ENCODE peak calls at places on chromosomes 1 and 21, in six cellular contexts. One of them, this sample, is unnamed.

GRCh38 chr1:35572296-35572695 is 818 bp upstream of the TFAP2E start:
- DNase-seq in heart left ventricle: no peak
- DNase-seq in fibroblast of lung: no peak
- DNase-seq in spleen: no peak
- DNase-seq in tibial nerve: no peak
- DNase-seq in transverse colon: no peak
- DNase-seq in this sample: no peak

GRCh38 chr1:172176206-172176605 is 244.3 kb upstream of the C1orf105 start:
- DNase-seq in fibroblast of lung: peak
- DNase-seq in heart left ventricle: no peak
- DNase-seq in transverse colon: no peak
- DNase-seq in tibial nerve: no peak
- DNase-seq in spleen: no peak
- DNase-seq in this sample: no peak

GRCh38 chr1:53552981-53553733 is 94.0 kb downstream of the DMRTB1 start:
- DNase-seq in transverse colon: peak
- DNase-seq in spleen: peak
- DNase-seq in tibial nerve: no peak
- DNase-seq in heart left ventricle: no peak
- DNase-seq in fibroblast of lung: peak
- DNase-seq in this sample: no peak

GRCh38 chr1:169138866-169139670 is 32.6 kb downstream of the ATP1B1 start:
- DNase-seq in tibial nerve: no peak
- DNase-seq in transverse colon: no peak
- DNase-seq in fibroblast of lung: no peak
- DNase-seq in spleen: no peak
- DNase-seq in heart left ventricle: no peak
- DNase-seq in this sample: no peak

GRCh38 chr1:22262583-22262982 is 119.7 kb upstream of the WNT4 start:
- DNase-seq in fibroblast of lung: no peak
- DNase-seq in tibial nerve: no peak
- DNase-seq in heart left ventricle: no peak
- DNase-seq in transverse colon: peak
- DNase-seq in spleen: no peak
- DNase-seq in this sample: no peak

GRCh38 chr1:47753808-47754207 is 243.4 kb downstream of the TRABD2B start:
- DNase-seq in fibroblast of lung: no peak
- DNase-seq in heart left ventricle: no peak
- DNase-seq in transverse colon: no peak
- DNase-seq in tibial nerve: no peak
- DNase-seq in spleen: no peak
- DNase-seq in this sample: no peak

GRCh38 chr1:103284270-103284669 is 175.9 kb upstream of the COL11A1 start:
- DNase-seq in tibial nerve: no peak
- DNase-seq in transverse colon: no peak
- DNase-seq in spleen: no peak
- DNase-seq in heart left ventricle: no peak
- DNase-seq in fibroblast of lung: peak
- DNase-seq in this sample: no peak

GRCh38 chr1:115828101-115829022 is 12.6 kb downstream of the NHLH2 start:
- DNase-seq in heart left ventricle: no peak
- DNase-seq in tibial nerve: no peak
- DNase-seq in spleen: peak
- DNase-seq in transverse colon: no peak
- DNase-seq in fibroblast of lung: no peak
- DNase-seq in this sample: no peak

GRCh38 chr1:54407957-54408700 is 1.9 kb upstream of the SSBP3 start:
- DNase-seq in heart left ventricle: no peak
- DNase-seq in fibroblast of lung: peak
- DNase-seq in transverse colon: no peak
- DNase-seq in spleen: no peak
- DNase-seq in tibial nerve: no peak
- DNase-seq in this sample: no peak

GRCh38 chr1:85708826-85709222 is 591 bp upstream of the ZNHIT6 start:
- DNase-seq in fibroblast of lung: no peak
- DNase-seq in spleen: peak
- DNase-seq in heart left ventricle: no peak
- DNase-seq in transverse colon: peak
- DNase-seq in tibial nerve: no peak
- DNase-seq in this sample: no peak

GRCh38 chr1:204410764-204411450 is 710 bp downstream of the PPP1R15B start:
- DNase-seq in tibial nerve: peak
- DNase-seq in heart left ventricle: peak
- DNase-seq in transverse colon: peak
- DNase-seq in fibroblast of lung: peak
- DNase-seq in spleen: no peak
- DNase-seq in this sample: peak

GRCh38 chr21:25872271-25872670 is 137.5 kb downstream of the GABPA start:
- DNase-seq in transverse colon: no peak
- DNase-seq in tibial nerve: no peak
- DNase-seq in fibroblast of lung: no peak
- DNase-seq in spleen: no peak
- DNase-seq in heart left ventricle: no peak
- DNase-seq in this sample: no peak

GRCh38 chr1:170791941-170792340 is 128.0 kb downstream of the PRRX1 start:
- DNase-seq in tibial nerve: no peak
- DNase-seq in heart left ventricle: no peak
- DNase-seq in transverse colon: no peak
- DNase-seq in fibroblast of lung: no peak
- DNase-seq in spleen: no peak
- DNase-seq in this sample: no peak

GRCh38 chr1:29202584-29203340 is 21.1 kb upstream of the SRSF4 start:
- DNase-seq in transverse colon: peak
- DNase-seq in spleen: peak
- DNase-seq in tibial nerve: peak
- DNase-seq in fibroblast of lung: peak
- DNase-seq in heart left ventricle: peak
- DNase-seq in this sample: peak

GRCh38 chr1:207397525-207397926 is 56.6 kb upstream of the CR2 start:
- DNase-seq in tibial nerve: no peak
- DNase-seq in heart left ventricle: no peak
- DNase-seq in spleen: no peak
- DNase-seq in transverse colon: no peak
- DNase-seq in fibroblast of lung: peak
- DNase-seq in this sample: no peak

GRCh38 chr1:204359474-204360255 is at the start of gene PLEKHA6:
- DNase-seq in transverse colon: no peak
- DNase-seq in fibroblast of lung: peak
- DNase-seq in tibial nerve: no peak
- DNase-seq in heart left ventricle: peak
- DNase-seq in spleen: no peak
- DNase-seq in this sample: peak

GRCh38 chr21:36155603-36156338 is 853 bp upstream of the DOP1B start:
- DNase-seq in fibroblast of lung: no peak
- DNase-seq in transverse colon: peak
- DNase-seq in heart left ventricle: no peak
- DNase-seq in spleen: peak
- DNase-seq in tibial nerve: no peak
- DNase-seq in this sample: peak

GRCh38 chr21:35394634-35395369 is 345.7 kb upstream of the RUNX1 start:
- DNase-seq in fibroblast of lung: peak
- DNase-seq in tibial nerve: no peak
- DNase-seq in transverse colon: no peak
- DNase-seq in heart left ventricle: no peak
- DNase-seq in spleen: no peak
- DNase-seq in this sample: no peak

GRCh38 chr1:180953791-180954721 is 41.4 kb downstream of the KIAA1614 start:
- DNase-seq in spleen: peak
- DNase-seq in heart left ventricle: peak
- DNase-seq in transverse colon: peak
- DNase-seq in fibroblast of lung: peak
- DNase-seq in tibial nerve: peak
- DNase-seq in this sample: peak

GRCh38 chr1:19764848-19765247 is 34.9 kb downstream of the TMCO4 start:
- DNase-seq in spleen: no peak
- DNase-seq in tibial nerve: no peak
- DNase-seq in fibroblast of lung: peak
- DNase-seq in transverse colon: no peak
- DNase-seq in heart left ventricle: no peak
- DNase-seq in this sample: no peak

GRCh38 chr21:46098303-46099141 is 610 bp downstream of the COL6A2 start:
- DNase-seq in transverse colon: peak
- DNase-seq in heart left ventricle: peak
- DNase-seq in tibial nerve: no peak
- DNase-seq in fibroblast of lung: no peak
- DNase-seq in spleen: peak
- DNase-seq in this sample: peak

GRCh38 chr1:203143671-203144070 is 16.1 kb downstream of the ADORA1 start:
- DNase-seq in tibial nerve: no peak
- DNase-seq in transverse colon: no peak
- DNase-seq in spleen: no peak
- DNase-seq in heart left ventricle: no peak
- DNase-seq in fibroblast of lung: no peak
- DNase-seq in this sample: no peak

GRCh38 chr1:164682570-164682969 is 123.6 kb downstream of the PBX1 start:
- DNase-seq in tibial nerve: no peak
- DNase-seq in spleen: no peak
- DNase-seq in heart left ventricle: no peak
- DNase-seq in transverse colon: no peak
- DNase-seq in fibroblast of lung: no peak
- DNase-seq in this sample: no peak

GRCh38 chr1:46690931-46691411 is 19.3 kb downstream of the TEX38 start:
- DNase-seq in fibroblast of lung: peak
- DNase-seq in spleen: no peak
- DNase-seq in heart left ventricle: no peak
- DNase-seq in tibial nerve: no peak
- DNase-seq in transverse colon: no peak
- DNase-seq in this sample: no peak

GRCh38 chr1:42931911-42932422 is 26.7 kb downstream of the SLC2A1 start:
- DNase-seq in heart left ventricle: no peak
- DNase-seq in spleen: peak
- DNase-seq in tibial nerve: no peak
- DNase-seq in transverse colon: peak
- DNase-seq in fibroblast of lung: no peak
- DNase-seq in this sample: no peak

GRCh38 chr21:32248616-32249550 is 30.0 kb downstream of the MIS18A start:
- DNase-seq in tibial nerve: no peak
- DNase-seq in transverse colon: no peak
- DNase-seq in heart left ventricle: no peak
- DNase-seq in fibroblast of lung: no peak
- DNase-seq in spleen: no peak
- DNase-seq in this sample: no peak

GRCh38 chr1:53501065-53502005 is 42.1 kb downstream of the DMRTB1 start:
- DNase-seq in transverse colon: no peak
- DNase-seq in tibial nerve: no peak
- DNase-seq in spleen: no peak
- DNase-seq in heart left ventricle: no peak
- DNase-seq in fibroblast of lung: no peak
- DNase-seq in this sample: no peak

GRCh38 chr1:241355311-241356010 is 1.5 kb downstream of the RGS7 start:
- DNase-seq in tibial nerve: no peak
- DNase-seq in fibroblast of lung: no peak
- DNase-seq in heart left ventricle: no peak
- DNase-seq in transverse colon: no peak
- DNase-seq in spleen: no peak
- DNase-seq in this sample: no peak

GRCh38 chr1:150066838-150067183 is 765 bp upstream of the VPS45 start:
- DNase-seq in fibroblast of lung: no peak
- DNase-seq in spleen: peak
- DNase-seq in transverse colon: peak
- DNase-seq in tibial nerve: no peak
- DNase-seq in heart left ventricle: peak
- DNase-seq in this sample: peak

GRCh38 chr1:17741052-17741451 is 14.1 kb upstream of the ACTL8 start:
- DNase-seq in transverse colon: no peak
- DNase-seq in spleen: no peak
- DNase-seq in tibial nerve: no peak
- DNase-seq in heart left ventricle: no peak
- DNase-seq in fibroblast of lung: no peak
- DNase-seq in this sample: no peak

GRCh38 chr1:17743028-17743706 is 12.0 kb upstream of the ACTL8 start:
- DNase-seq in heart left ventricle: no peak
- DNase-seq in spleen: no peak
- DNase-seq in tibial nerve: no peak
- DNase-seq in transverse colon: no peak
- DNase-seq in fibroblast of lung: no peak
- DNase-seq in this sample: no peak

GRCh38 chr1:17743925-17744324 is 11.2 kb upstream of the ACTL8 start:
- DNase-seq in heart left ventricle: no peak
- DNase-seq in tibial nerve: no peak
- DNase-seq in spleen: no peak
- DNase-seq in transverse colon: no peak
- DNase-seq in fibroblast of lung: no peak
- DNase-seq in this sample: no peak

GRCh38 chr1:17744666-17745563 is 10.2 kb upstream of the ACTL8 start:
- DNase-seq in spleen: peak
- DNase-seq in transverse colon: no peak
- DNase-seq in fibroblast of lung: no peak
- DNase-seq in tibial nerve: no peak
- DNase-seq in heart left ventricle: no peak
- DNase-seq in this sample: no peak

GRCh38 chr1:17742590-17742989 is 12.5 kb upstream of the ACTL8 start:
- DNase-seq in heart left ventricle: no peak
- DNase-seq in tibial nerve: peak
- DNase-seq in spleen: no peak
- DNase-seq in fibroblast of lung: peak
- DNase-seq in transverse colon: no peak
- DNase-seq in this sample: no peak
- H3K27ac ChIP-seq in heart left ventricle: no peak
- H3K27ac ChIP-seq in tibial nerve: no peak
- H3K27ac ChIP-seq in spleen: no peak
- H3K27ac ChIP-seq in fibroblast of lung: no peak
- H3K27ac ChIP-seq in transverse colon: no peak
- H3K27ac ChIP-seq in this sample: no peak

GRCh38 chr1:153611024-153611352 is 1.9 kb downstream of the S100A16 start:
- DNase-seq in fibroblast of lung: peak
- DNase-seq in heart left ventricle: no peak
- DNase-seq in transverse colon: no peak
- DNase-seq in spleen: no peak
- DNase-seq in tibial nerve: no peak
- DNase-seq in this sample: no peak
- H3K4me3 ChIP-seq in fibroblast of lung: peak
- H3K4me3 ChIP-seq in heart left ventricle: no peak
- H3K4me3 ChIP-seq in transverse colon: peak
- H3K4me3 ChIP-seq in spleen: no peak
- H3K4me3 ChIP-seq in tibial nerve: peak
- H3K4me3 ChIP-seq in this sample: no peak

DNA sequence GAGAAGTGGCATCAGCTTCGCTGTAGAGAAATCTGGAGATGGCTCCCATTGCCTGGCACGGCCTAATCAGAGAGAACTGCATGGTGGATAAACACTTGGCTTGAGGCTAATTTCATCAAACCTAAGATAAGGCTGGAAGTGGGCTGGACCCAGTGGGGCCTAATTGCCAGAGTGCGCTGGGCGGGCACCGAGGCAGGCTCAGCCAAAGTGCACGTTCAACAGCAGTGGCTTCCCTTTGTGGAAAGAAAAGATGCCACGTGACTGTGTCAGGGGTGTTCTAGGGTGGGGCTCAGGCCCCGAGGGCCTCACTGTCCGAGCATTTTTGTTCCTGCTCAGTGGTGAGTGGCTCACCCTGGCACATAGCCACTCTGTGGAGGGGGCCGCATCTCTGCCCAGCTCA is 5.8 kb downstream of the PLCH2 start:
- DNase-seq in heart left ventricle: no peak
- DNase-seq in spleen: no peak
- DNase-seq in tibial nerve: no peak
- DNase-seq in fibroblast of lung: no peak
- DNase-seq in transverse colon: no peak
- DNase-seq in this sample: no peak
- H3K27ac ChIP-seq in heart left ventricle: no peak
- H3K27ac ChIP-seq in spleen: no peak
- H3K27ac ChIP-seq in tibial nerve: no peak
- H3K27ac ChIP-seq in fibroblast of lung: no peak
- H3K27ac ChIP-seq in transverse colon: no peak
- H3K27ac ChIP-seq in this sample: no peak

GRCh38 chr1:121519042-121519755 is 334.4 kb downstream of the SRGAP2C start:
- DNase-seq in fibroblast of lung: peak
- DNase-seq in tibial nerve: peak
- DNase-seq in heart left ventricle: peak
- DNase-seq in transverse colon: peak
- DNase-seq in spleen: peak
- DNase-seq in this sample: peak
- H3K4me3 ChIP-seq in fibroblast of lung: peak
- H3K4me3 ChIP-seq in tibial nerve: peak
- H3K4me3 ChIP-seq in heart left ventricle: peak
- H3K4me3 ChIP-seq in transverse colon: peak
- H3K4me3 ChIP-seq in spleen: peak
- H3K4me3 ChIP-seq in this sample: peak

This sample was measured in heart right ventricle.